ENCODE peak calls at places on chromosome 10, in six cellular contexts. S is right lobe of liver, L is posterior cingulate gyrus, Z is NCI-H1436, O is HTR-8/SVneo, C is left cardiac atrium. U is an unnamed sample.

GRCh38 chr10:44627591-44628354 is 242.9 kb upstream of the CXCL12 start:
- DNase-seq in S (no peak), L (no peak), Z (no peak), O (no peak), C (peak; percentile 24), U (no peak)

GRCh38 chr10:114356786-114357588 is 47.3 kb downstream of the AFAP1L2 start:
- DNase-seq in S (no peak), L (no peak), Z (no peak), O (no peak), C (no peak), U (no peak)

GRCh38 chr10:121696854-121697253 is 98.6 kb upstream of the FGFR2 start:
- DNase-seq in S (no peak), L (no peak), Z (no peak), O (no peak), C (no peak), U (no peak)

GRCh38 chr10:85175635-85176034 is 847.2 kb downstream of the CCSER2 start:
- DNase-seq in S (no peak), L (no peak), Z (no peak), O (no peak), C (no peak), U (no peak)

GRCh38 chr10:90378524-90379076 is 479.2 kb downstream of the HTR7 start:
- DNase-seq in S (no peak), L (no peak), Z (no peak), O (no peak), C (no peak), U (no peak)

GRCh38 chr10:120671491-120671890 is 179.7 kb upstream of the WDR11 start:
- DNase-seq in S (no peak), L (no peak), Z (no peak), O (no peak), C (no peak), U (no peak)

GRCh38 chr10:10092581-10092980 is 925.1 kb upstream of the CELF2 start:
- DNase-seq in S (no peak), L (no peak), Z (no peak), O (no peak), C (peak; percentile 29), U (no peak)

GRCh38 chr10:69270990-69271389 is 7.3 kb upstream of the HK1 start:
- DNase-seq in S (no peak), L (no peak), Z (no peak), O (no peak), C (no peak), U (no peak)

GRCh38 chr10:102405108-102405561 is 9.6 kb downstream of the NFKB2 start:
- DNase-seq in S (no peak), L (no peak), Z (no peak), O (no peak), C (no peak), U (no peak)

GRCh38 chr10:976316-976715 is 11.9 kb upstream of the GTPBP4 start:
- DNase-seq in S (no peak), L (no peak), Z (no peak), O (no peak), C (peak; percentile 1), U (no peak)

GRCh38 chr10:129756912-129757861 is 206.9 kb downstream of the EBF3 start:
- DNase-seq in S (peak; percentile 53), L (no peak), Z (peak; percentile 73), O (no peak), C (peak; percentile 31), U (peak; percentile 34)

GRCh38 chr10:69731184-69731583 is 70.5 kb upstream of the COL13A1 start:
- DNase-seq in S (no peak), L (no peak), Z (no peak), O (no peak), C (no peak), U (no peak)

GRCh38 chr10:48514263-48514662 is 90.6 kb downstream of the ARHGAP22 start:
- DNase-seq in S (no peak), L (no peak), Z (no peak), O (no peak), C (no peak), U (no peak)

GRCh38 chr10:93503075-93503474 is 6.7 kb downstream of the CEP55 start:
- DNase-seq in S (no peak), L (no peak), Z (no peak), O (no peak), C (no peak), U (no peak)

GRCh38 chr10:61907587-61907986 is 6.1 kb downstream of the ARID5B start:
- DNase-seq in S (no peak), L (no peak), Z (no peak), O (no peak), C (no peak), U (no peak)

GRCh38 chr10:4882704-4883078 is 56.7 kb downstream of the AKR1E2 start:
- DNase-seq in S (no peak), L (no peak), Z (no peak), O (no peak), C (no peak), U (no peak)

GRCh38 chr10:78594938-78595645 is 473.7 kb upstream of the ZMIZ1 start:
- DNase-seq in S (no peak), L (no peak), Z (no peak), O (no peak), C (no peak), U (no peak)

GRCh38 chr10:117757121-117757795 is 214.7 kb downstream of the EMX2 start:
- DNase-seq in S (no peak), L (no peak), Z (peak; percentile 4), O (no peak), C (no peak), U (no peak)

GRCh38 chr10:10642741-10643280 is 374.9 kb upstream of the CELF2 start:
- DNase-seq in S (no peak), L (peak; percentile 23), Z (no peak), O (no peak), C (peak; percentile 60), U (no peak)

GRCh38 chr10:11276475-11276990 is 258.9 kb downstream of the CELF2 start:
- DNase-seq in S (no peak), L (no peak), Z (no peak), O (no peak), C (no peak), U (no peak)

GRCh38 chr10:113980408-113981087 is 63.1 kb upstream of the ADRB1 start:
- DNase-seq in S (no peak), L (no peak), Z (no peak), O (no peak), C (no peak), U (peak; percentile 29)

GRCh38 chr10:77188511-77188910 is 449.1 kb downstream of the KCNMA1 start:
- DNase-seq in S (no peak), L (no peak), Z (no peak), O (no peak), C (no peak), U (no peak)

GRCh38 chr10:50621981-50622496 is 1.7 kb downstream of the SGMS1 start:
- DNase-seq in S (peak; percentile 98), L (peak; percentile 88), Z (peak; percentile 33), O (peak; percentile 82), C (peak; percentile 99), U (peak; percentile 85)

GRCh38 chr10:104842704-104843103 is 201.6 kb downstream of the SORCS3 start:
- DNase-seq in S (no peak), L (no peak), Z (no peak), O (no peak), C (no peak), U (no peak)

GRCh38 chr10:4656576-4657194 is 169.3 kb upstream of the AKR1E2 start:
- DNase-seq in S (peak; percentile 33), L (peak; percentile 52), Z (peak; percentile 44), O (peak; percentile 32), C (peak; percentile 50), U (peak; percentile 72)

GRCh38 chr10:43906470-43906869 is 257.8 kb upstream of the ZNF32 start:
- DNase-seq in S (no peak), L (no peak), Z (no peak), O (no peak), C (no peak), U (no peak)

GRCh38 chr10:33381897-33382578 is 47.6 kb upstream of the NRP1 start:
- DNase-seq in S (no peak), L (no peak), Z (no peak), O (no peak), C (no peak), U (no peak)

GRCh38 chr10:51986531-51986930 is 287.1 kb upstream of the CSTF2T start:
- DNase-seq in S (no peak), L (no peak), Z (no peak), O (no peak), C (no peak), U (no peak)

GRCh38 chr10:51063659-51064535 is 10.4 kb upstream of the PRKG1 start:
- DNase-seq in S (no peak), L (no peak), Z (no peak), O (no peak), C (no peak), U (peak; percentile 32)

GRCh38 chr10:105258036-105258673 is 617.1 kb downstream of the SORCS3 start:
- DNase-seq in S (no peak), L (no peak), Z (no peak), O (no peak), C (no peak), U (no peak)

GRCh38 chr10:78408011-78408410 is 374.3 kb downstream of the RPS24 start:
- DNase-seq in S (no peak), L (no peak), Z (no peak), O (no peak), C (no peak), U (no peak)

GRCh38 chr10:103806376-103807320 is 48.7 kb downstream of the SH3PXD2A start:
- DNase-seq in S (no peak), L (no peak), Z (no peak), O (no peak), C (no peak), U (no peak)

GRCh38 chr10:865924-866576 is 65.5 kb downstream of the LARP4B start:
- DNase-seq in S (no peak), L (no peak), Z (no peak), O (no peak), C (no peak), U (no peak)

GRCh38 chr10:69502589-69502988 is 51.3 kb downstream of the TSPAN15 start:
- DNase-seq in S (no peak), L (no peak), Z (no peak), O (no peak), C (no peak), U (no peak)

GRCh38 chr10:120387326-120387725 is 69.7 kb upstream of the PLPP4 start:
- DNase-seq in S (no peak), L (no peak), Z (no peak), O (no peak), C (no peak), U (no peak)

GRCh38 chr10:88455831-88456230 is 127.3 kb downstream of the RNLS start:
- DNase-seq in S (no peak), L (no peak), Z (no peak), O (no peak), C (no peak), U (no peak)